ENCODE peak calls at places on chromosome 19, in four cellular contexts. A is heart left ventricle, I is transverse colon, J is IMR-90. D is an unnamed sample.

GRCh38 chr19:6250024-6250605 is 29.7 kb downstream of the MLLT1 start:
- DNase-seq in A (no peak), I (no peak), J (peak; percentile 80), D (no peak)

GRCh38 chr19:51702103-51702753 is 9.1 kb downstream of the SPACA6 start:
- DNase-seq in A (peak; percentile 76), I (peak; percentile 84), J (peak; percentile 24), D (peak; percentile 88)

GRCh38 chr19:50232600-50232999 is 29.2 kb downstream of the MYH14 start:
- DNase-seq in A (no peak), I (no peak), J (no peak), D (no peak)

GRCh38 chr19:10086032-10086903 is at the start of gene SHFL:
- DNase-seq in A (peak; percentile 82), I (peak; percentile 88), J (peak; percentile 45), D (peak; percentile 82)

GRCh38 chr19:4870025-4870700 is 2.7 kb upstream of the PLIN3 start:
- DNase-seq in A (no peak), I (peak; percentile 65), J (peak; percentile 92), D (peak; percentile 24)

GRCh38 chr19:48651682-48652046 is 5.7 kb upstream of the CA11 start:
- DNase-seq in A (no peak), I (no peak), J (no peak), D (no peak)

GRCh38 chr19:33905937-33906577 is 109.4 kb downstream of the KCTD15 start:
- DNase-seq in A (peak; percentile 86), I (peak; percentile 85), J (no peak), D (peak; percentile 40)

GRCh38 chr19:38034153-38034835 is 127.3 kb downstream of the SIPA1L3 start:
- DNase-seq in A (no peak), I (peak; percentile 38), J (peak; percentile 62), D (no peak)

GRCh38 chr19:7751157-7751783 is 3.9 kb upstream of the CD209 start:
- DNase-seq in A (no peak), I (no peak), J (peak; percentile 6), D (no peak)

GRCh38 chr19:52343548-52343947 is 7.5 kb downstream of the ZNF610 start:
- DNase-seq in A (peak; percentile 50), I (peak; percentile 9), J (peak; percentile 13), D (peak; percentile 48)

GRCh38 chr19:57192064-57192395 is 730 bp downstream of the ZNF264 start:
- DNase-seq in A (no peak), I (no peak), J (peak; percentile 4), D (no peak)

DNA sequence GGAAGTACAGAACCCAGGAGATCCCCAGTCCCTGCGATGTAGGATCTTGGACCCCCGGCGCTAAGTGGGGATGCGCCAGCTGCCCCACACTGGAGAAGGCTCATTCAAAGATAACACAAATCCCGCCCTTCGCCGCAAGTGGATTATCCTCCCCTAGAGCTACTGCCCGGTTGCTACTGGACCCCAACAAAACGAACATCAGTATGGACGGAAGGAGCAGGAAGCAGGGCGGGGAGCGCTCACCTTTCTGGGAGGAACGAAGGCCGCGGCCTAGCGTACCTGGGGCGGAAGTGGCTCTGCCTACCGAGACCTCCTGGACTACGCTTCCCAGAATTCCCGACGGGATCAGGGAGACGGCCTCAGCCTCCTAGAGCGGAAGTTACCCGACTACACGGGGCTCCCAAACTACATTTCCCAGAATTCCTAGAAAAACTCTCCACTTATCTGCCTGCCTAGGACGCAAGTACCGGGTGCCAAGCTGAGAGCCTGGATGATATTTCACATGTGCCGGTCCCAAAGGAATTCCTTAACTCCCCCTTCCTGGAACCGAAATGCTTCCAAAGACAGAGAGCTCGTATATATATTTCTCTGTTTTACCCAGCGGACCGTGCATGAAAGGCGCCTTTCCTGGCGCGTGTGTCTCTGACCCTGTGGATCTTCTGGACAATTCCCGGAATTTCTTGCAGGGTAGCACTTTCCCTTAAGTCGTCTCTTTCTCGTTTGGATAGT is at the start of gene ZNF112:
- DNase-seq in A (peak; percentile 91), I (peak; percentile 90), J (peak; percentile 91), D (peak; percentile 83)
- TF ChIP-seq POLR2A in A (no peak), I (peak; percentile 58), J (peak; percentile 34), D (no peak)

GRCh38 chr19:2148482-2149135 is 2.8 kb downstream of the AP3D1 start:
- DNase-seq in A (no peak), I (no peak), J (no peak), D (no peak)

GRCh38 chr19:2142173-2142829 is 9.1 kb downstream of the AP3D1 start:
- DNase-seq in A (no peak), I (no peak), J (no peak), D (no peak)

GRCh38 chr19:2144190-2144589 is 7.2 kb downstream of the AP3D1 start:
- DNase-seq in A (no peak), I (no peak), J (no peak), D (no peak)

GRCh38 chr19:2149980-2150793 is 1.2 kb downstream of the AP3D1 start:
- DNase-seq in A (no peak), I (peak; percentile 44), J (peak; percentile 23), D (no peak)

GRCh38 chr19:2145831-2146241 is 5.5 kb downstream of the AP3D1 start:
- DNase-seq in A (no peak), I (no peak), J (peak; percentile 21), D (no peak)
- TF ChIP-seq POLR2A in A (no peak), I (no peak), J (no peak), D (no peak)

DNA sequence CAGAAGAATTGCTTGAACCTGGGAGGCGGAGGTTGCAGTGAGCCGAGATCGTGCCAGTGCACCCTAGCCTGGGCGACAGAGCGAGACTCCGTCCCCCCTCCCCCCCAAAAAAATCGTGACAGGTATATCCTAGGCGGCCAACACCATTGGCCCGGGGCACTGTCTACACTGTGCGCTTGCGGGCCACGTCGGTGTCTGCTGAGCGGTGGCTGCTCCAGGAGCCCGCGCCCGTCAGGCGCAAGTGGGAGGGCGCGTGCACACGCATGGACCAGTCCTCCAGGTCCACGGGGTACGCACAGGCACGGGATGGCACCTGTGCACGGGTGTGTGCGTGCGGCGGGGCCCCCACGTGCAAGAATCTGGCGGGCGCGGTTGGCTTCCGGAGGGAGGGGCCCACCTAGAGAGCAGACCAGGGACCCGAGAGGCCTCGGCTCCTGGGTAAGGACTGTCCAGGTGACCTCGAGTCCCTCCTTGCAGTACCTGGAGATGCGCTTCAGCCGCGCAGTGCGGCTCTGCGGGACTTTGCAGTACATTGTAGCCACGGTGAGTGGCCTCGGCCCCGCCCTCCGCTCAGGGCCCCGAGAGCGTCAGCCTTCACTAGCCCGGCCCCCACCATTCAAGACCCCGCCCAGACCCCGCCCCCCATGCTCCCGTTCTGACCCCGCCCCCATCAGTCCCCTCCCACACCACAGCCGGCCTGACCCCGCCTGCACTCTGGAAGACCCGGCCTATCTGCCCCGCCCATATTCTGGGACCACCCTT is 2.1 kb downstream of the SLC5A5 start:
- DNase-seq in A (no peak), I (peak; percentile 53), J (no peak), D (no peak)
- TF ChIP-seq POLR2A in A (no peak), I (no peak), J (no peak), D (no peak)

GRCh38 chr19:1159864-1160595 is 14.0 kb downstream of the SBNO2 start:
- DNase-seq in A (no peak), I (no peak), J (no peak), D (no peak)

GRCh38 chr19:1162404-1163282 is 11.4 kb downstream of the SBNO2 start:
- DNase-seq in A (no peak), I (no peak), J (no peak), D (no peak)

GRCh38 chr19:1163934-1164683 is 10.0 kb downstream of the SBNO2 start:
- DNase-seq in A (no peak), I (no peak), J (no peak), D (no peak)

GRCh38 chr19:1163283-1163933 is 10.7 kb downstream of the SBNO2 start:
- DNase-seq in A (no peak), I (no peak), J (no peak), D (no peak)

GRCh38 chr19:1161716-1162115 is 12.4 kb downstream of the SBNO2 start:
- DNase-seq in A (no peak), I (peak; percentile 40), J (peak; percentile 32), D (no peak)
- TF ChIP-seq POLR2A in A (no peak), I (no peak), J (no peak), D (no peak)

DNA sequence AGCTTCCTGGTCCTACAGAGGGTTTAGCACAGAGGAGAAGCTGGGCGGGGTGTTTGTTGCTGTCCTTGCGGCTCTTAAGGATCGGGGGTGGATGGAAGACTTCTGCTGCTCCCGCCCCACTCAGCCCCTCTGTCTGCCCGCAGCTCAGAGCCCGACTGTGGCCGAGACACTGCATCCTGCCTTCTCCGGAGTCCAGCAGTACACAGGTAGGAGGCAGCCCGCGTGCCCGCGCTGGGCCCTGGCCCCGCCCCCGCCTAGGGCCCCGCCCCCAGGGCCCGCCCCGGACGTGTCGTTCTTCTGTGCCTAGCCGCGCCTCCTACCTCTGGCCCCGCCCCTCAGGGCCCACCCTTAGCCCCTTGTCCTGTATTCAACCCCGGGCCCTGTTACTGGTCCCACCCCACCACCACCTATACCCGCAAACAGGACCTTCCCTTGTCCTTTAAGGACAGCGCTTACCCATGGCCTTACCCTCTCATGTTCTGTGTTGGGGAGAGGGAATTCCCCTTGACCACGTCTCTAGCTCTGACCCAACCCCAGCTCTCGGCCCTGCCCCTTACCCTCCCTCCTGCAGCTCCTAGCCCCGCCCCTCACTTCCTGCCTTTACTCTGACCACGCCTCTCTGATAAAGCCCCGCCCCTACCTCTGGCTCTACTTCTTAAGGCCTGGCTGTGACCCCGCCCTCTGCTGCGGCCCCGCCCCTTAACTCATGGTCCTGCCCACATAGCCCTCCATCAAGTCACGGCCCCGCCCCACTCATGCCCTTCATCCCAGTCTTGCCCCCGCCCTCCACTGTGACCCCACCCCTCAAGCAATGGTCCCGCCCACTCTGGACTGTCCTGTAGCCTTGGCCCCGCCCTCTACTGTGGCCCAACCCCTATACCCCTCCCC is 60.5 kb downstream of the CELF5 start:
- DNase-seq in A (no peak), I (peak; percentile 95), J (peak; percentile 37), D (peak; percentile 47)
- TF ChIP-seq POLR2A in A (no peak), I (peak; percentile 66), J (no peak), D (peak; percentile 32)

GRCh38 chr19:13865578-13866462 is 11.1 kb upstream of the NANOS3 start:
- DNase-seq in A (no peak), I (no peak), J (no peak), D (no peak)
- TF ChIP-seq POLR2A in A (no peak), I (no peak), J (no peak), D (peak; percentile 27)

GRCh38 chr19:42091300-42092266 is 15.6 kb downstream of the ZNF574 start:
- DNase-seq in A (no peak), I (peak; percentile 72), J (peak; percentile 64), D (peak; percentile 48)
- TF ChIP-seq POLR2A in A (no peak), I (no peak), J (no peak), D (no peak)

GRCh38 chr19:43624933-43625332 is 5.5 kb upstream of the ZNF428 start:
- DNase-seq in A (no peak), I (peak; percentile 82), J (peak; percentile 8), D (no peak)

GRCh38 chr19:43628646-43629326 is 9.4 kb upstream of the ZNF428 start:
- DNase-seq in A (no peak), I (no peak), J (no peak), D (no peak)

GRCh38 chr19:43623889-43624670 is 4.7 kb upstream of the ZNF428 start:
- DNase-seq in A (no peak), I (no peak), J (no peak), D (no peak)

GRCh38 chr19:43626838-43627237 is 7.4 kb upstream of the ZNF428 start:
- DNase-seq in A (no peak), I (no peak), J (no peak), D (no peak)

GRCh38 chr19:43625918-43626579 is 6.6 kb upstream of the ZNF428 start:
- DNase-seq in A (no peak), I (no peak), J (no peak), D (no peak)
- TF ChIP-seq POLR2A in A (no peak), I (no peak), J (no peak), D (no peak)

D was measured in uterus.